ENCODE peak calls at places on chromosomes 7 and 10, in five cellular contexts. V is endothelial cell of umbilical vein, M is kidney epithelial cell, Q is epithelial cell of proximal tubule, R is RPMI8226. G is an unnamed sample.

GRCh38 chr10:127798116-127798515 is 61.1 kb downstream of the FOXI2 start:
- DNase-seq in Q (no peak), M (no peak), V (peak; percentile 82), R (no peak), G (no peak)

GRCh38 chr10:24331457-24331856 is 122.5 kb downstream of the KIAA1217 start:
- DNase-seq in Q (peak; percentile 82), V (no peak), M (peak; percentile 54), R (peak; percentile 19), G (peak; percentile 55)

GRCh38 chr10:119658274-119658673 is 7.1 kb downstream of the BAG3 start:
- DNase-seq in M (peak; percentile 88), Q (no peak), V (peak; percentile 90), R (no peak), G (peak; percentile 92)

GRCh38 chr7:99040104-99040958 is 103.6 kb downstream of the SMURF1 start:
- DNase-seq in V (peak; percentile 89), Q (peak; percentile 40), M (peak; percentile 38), R (peak; percentile 71), G (peak; percentile 46)

GRCh38 chr10:51894752-51895151 is 195.4 kb upstream of the CSTF2T start:
- DNase-seq in R (no peak), M (no peak), Q (no peak), V (no peak), G (no peak)

GRCh38 chr7:121369462-121369861 is 26.6 kb downstream of the FAM3C start:
- DNase-seq in M (no peak), R (peak; percentile 38), V (peak; percentile 14), Q (no peak), G (no peak)

GRCh38 chr7:136859798-136860197 is 8.7 kb upstream of the CHRM2 start:
- DNase-seq in R (no peak), M (no peak), Q (no peak), V (peak; percentile 87), G (no peak)

GRCh38 chr10:73799899-73800559 is 11.4 kb downstream of the NDST2 start:
- DNase-seq in V (no peak), R (no peak), M (no peak), Q (no peak), G (no peak)

GRCh38 chr7:136953386-136953785 is 84.9 kb downstream of the CHRM2 start:
- DNase-seq in M (no peak), V (peak; percentile 25), R (no peak), Q (no peak), G (no peak)

GRCh38 chr7:45661302-45661995 is 87.3 kb downstream of the ADCY1 start:
- DNase-seq in Q (no peak), R (no peak), M (no peak), V (no peak), G (peak; percentile 39)

GRCh38 chr7:101733713-101734475 is 83.5 kb upstream of the CUX1 start:
- DNase-seq in R (peak; percentile 92), M (no peak), Q (no peak), V (peak; percentile 18), G (peak; percentile 64)

GRCh38 chr7:137313196-137313595 is 30.3 kb downstream of the PTN start:
- DNase-seq in Q (no peak), R (no peak), V (no peak), M (no peak), G (no peak)

GRCh38 chr7:123557016-123557630 is 495 bp downstream of the NDUFA5 start:
- DNase-seq in M (no peak), V (no peak), Q (no peak), R (peak; percentile 11), G (no peak)

GRCh38 chr7:28662236-28662635 is 249.9 kb downstream of the CREB5 start:
- DNase-seq in V (no peak), M (no peak), R (no peak), Q (no peak), G (no peak)

GRCh38 chr7:121132940-121133339 is 144.4 kb downstream of the CPED1 start:
- DNase-seq in V (no peak), M (no peak), R (no peak), Q (no peak), G (no peak)

GRCh38 chr7:44767134-44767911 is 18.7 kb downstream of the ZMIZ2 start:
- DNase-seq in V (no peak), R (no peak), Q (no peak), M (no peak), G (no peak)

GRCh38 chr10:61452655-61453641 is at the start of gene TMEM26:
- DNase-seq in V (peak; percentile 43), R (no peak), M (no peak), Q (no peak), G (peak; percentile 66)

GRCh38 chr7:27245798-27246691 is 3.4 kb downstream of the EVX1 start:
- DNase-seq in V (no peak), M (no peak), R (no peak), Q (no peak), G (no peak)

GRCh38 chr10:101639141-101639900 is 51.2 kb downstream of the DPCD start:
- DNase-seq in V (no peak), R (no peak), Q (no peak), M (no peak), G (no peak)

GRCh38 chr7:835491-836401 is 3.5 kb downstream of the SUN1 start:
- DNase-seq in R (no peak), Q (no peak), M (no peak), V (no peak), G (no peak)

GRCh38 chr10:93461124-93461806 is 20.9 kb downstream of the MYOF start:
- DNase-seq in M (no peak), Q (no peak), R (no peak), V (peak; percentile 67), G (no peak)

GRCh38 chr10:103916901-103917300 is 1.1 kb downstream of the STN1 start:
- DNase-seq in M (no peak), R (no peak), V (no peak), Q (no peak), G (no peak)

GRCh38 chr7:24936121-24936824 is 43.7 kb downstream of the OSBPL3 start:
- DNase-seq in M (no peak), V (peak; percentile 4), R (peak; percentile 65), Q (no peak), G (no peak)

GRCh38 chr7:140230517-140230861 is 53.7 kb upstream of the KDM7A start:
- DNase-seq in M (no peak), V (no peak), Q (no peak), R (peak; percentile 88), G (no peak)

GRCh38 chr10:111113961-111114830 is 37.4 kb downstream of the ADRA2A start:
- DNase-seq in Q (no peak), V (no peak), R (no peak), M (no peak), G (no peak)

GRCh38 chr10:78944658-78945333 is 124.0 kb upstream of the ZMIZ1 start:
- DNase-seq in R (no peak), Q (no peak), V (no peak), M (peak; percentile 52), G (no peak)

GRCh38 chr7:158572000-158572828 is 15.4 kb downstream of the PTPRN2 start:
- DNase-seq in M (no peak), Q (no peak), V (no peak), R (peak; percentile 87), G (no peak)

GRCh38 chr10:33267708-33268107 is 66.8 kb downstream of the NRP1 start:
- DNase-seq in R (no peak), M (no peak), Q (no peak), V (no peak), G (no peak)

GRCh38 chr7:8627322-8627721 is 193.9 kb downstream of the NXPH1 start:
- DNase-seq in V (no peak), R (peak; percentile 11), M (no peak), Q (no peak), G (no peak)

GRCh38 chr10:13340068-13340467 is 8.0 kb downstream of the SEPHS1 start:
- DNase-seq in V (no peak), Q (no peak), M (no peak), R (no peak), G (no peak)

GRCh38 chr7:64618785-64619456 is 47.0 kb upstream of the ZNF107 start:
- DNase-seq in Q (peak; percentile 10), R (peak; percentile 84), M (no peak), V (peak; percentile 41), G (no peak)

GRCh38 chr7:48158404-48158803 is 12.9 kb upstream of the ABCA13 start:
- DNase-seq in M (no peak), V (no peak), R (no peak), Q (no peak), G (no peak)

GRCh38 chr7:42573904-42574692 is 337.1 kb upstream of the GLI3 start:
- DNase-seq in V (no peak), R (no peak), M (no peak), Q (no peak), G (no peak)